ENCODE peak calls at places on chromosomes 3 and 15, in nine cellular contexts. One of them, this sample, is unnamed.

GRCh38 chr3:170961616-170962400 is 53.4 kb upstream of the EIF5A2 start:
- DNase-seq in mesenteric fat pad: no peak
- DNase-seq in anterior cingulate cortex: no peak
- DNase-seq in NCI-H2171 treated with DMSO at 0.1 percent for 48 hours: peak
- DNase-seq in activated T-cell treated with anti-CD3 and anti-CD28 coated beads for 48 hours: no peak
- DNase-seq in stimulated activated CD8-positive, alpha-beta memory T cell treated with anti-CD3 and anti-CD28 coated beads, Interleukin-12 subunit alpha, Interleukin-12 subunit beta, amount 100 ng/mL, for 1 hour: no peak
- DNase-seq in GM23338: peak
- DNase-seq in kidney: no peak
- DNase-seq in ELR: peak
- DNase-seq in this sample: no peak

GRCh38 chr15:67003586-67003985 is 61.8 kb upstream of the SMAD3 start:
- DNase-seq in mesenteric fat pad: no peak
- DNase-seq in anterior cingulate cortex: no peak
- DNase-seq in NCI-H2171 treated with DMSO at 0.1 percent for 48 hours: no peak
- DNase-seq in activated T-cell treated with anti-CD3 and anti-CD28 coated beads for 48 hours: no peak
- DNase-seq in stimulated activated CD8-positive, alpha-beta memory T cell treated with anti-CD3 and anti-CD28 coated beads, Interleukin-12 subunit alpha, Interleukin-12 subunit beta, amount 100 ng/mL, for 1 hour: no peak
- DNase-seq in GM23338: no peak
- DNase-seq in kidney: no peak
- DNase-seq in ELR: peak
- DNase-seq in this sample: no peak

GRCh38 chr3:11037241-11037873 is 44.8 kb downstream of the SLC6A1 start:
- DNase-seq in mesenteric fat pad: no peak
- DNase-seq in anterior cingulate cortex: peak
- DNase-seq in NCI-H2171 treated with DMSO at 0.1 percent for 48 hours: no peak
- DNase-seq in activated T-cell treated with anti-CD3 and anti-CD28 coated beads for 48 hours: no peak
- DNase-seq in stimulated activated CD8-positive, alpha-beta memory T cell treated with anti-CD3 and anti-CD28 coated beads, Interleukin-12 subunit alpha, Interleukin-12 subunit beta, amount 100 ng/mL, for 1 hour: no peak
- DNase-seq in GM23338: no peak
- DNase-seq in kidney: no peak
- DNase-seq in ELR: no peak
- DNase-seq in this sample: no peak

GRCh38 chr3:186826316-186826977 is 16.1 kb upstream of the ADIPOQ start:
- DNase-seq in mesenteric fat pad: no peak
- DNase-seq in anterior cingulate cortex: no peak
- DNase-seq in NCI-H2171 treated with DMSO at 0.1 percent for 48 hours: no peak
- DNase-seq in activated T-cell treated with anti-CD3 and anti-CD28 coated beads for 48 hours: peak
- DNase-seq in stimulated activated CD8-positive, alpha-beta memory T cell treated with anti-CD3 and anti-CD28 coated beads, Interleukin-12 subunit alpha, Interleukin-12 subunit beta, amount 100 ng/mL, for 1 hour: no peak
- DNase-seq in GM23338: peak
- DNase-seq in kidney: no peak
- DNase-seq in ELR: no peak
- DNase-seq in this sample: no peak

GRCh38 chr15:85756411-85757072 is 38.2 kb downstream of the KLHL25 start:
- DNase-seq in mesenteric fat pad: peak
- DNase-seq in anterior cingulate cortex: no peak
- DNase-seq in NCI-H2171 treated with DMSO at 0.1 percent for 48 hours: no peak
- DNase-seq in activated T-cell treated with anti-CD3 and anti-CD28 coated beads for 48 hours: no peak
- DNase-seq in stimulated activated CD8-positive, alpha-beta memory T cell treated with anti-CD3 and anti-CD28 coated beads, Interleukin-12 subunit alpha, Interleukin-12 subunit beta, amount 100 ng/mL, for 1 hour: no peak
- DNase-seq in GM23338: no peak
- DNase-seq in kidney: peak
- DNase-seq in ELR: no peak
- DNase-seq in this sample: no peak

GRCh38 chr15:26073430-26074333 is 210.6 kb upstream of the ATP10A start:
- DNase-seq in mesenteric fat pad: no peak
- DNase-seq in anterior cingulate cortex: no peak
- DNase-seq in NCI-H2171 treated with DMSO at 0.1 percent for 48 hours: no peak
- DNase-seq in activated T-cell treated with anti-CD3 and anti-CD28 coated beads for 48 hours: peak
- DNase-seq in stimulated activated CD8-positive, alpha-beta memory T cell treated with anti-CD3 and anti-CD28 coated beads, Interleukin-12 subunit alpha, Interleukin-12 subunit beta, amount 100 ng/mL, for 1 hour: no peak
- DNase-seq in GM23338: no peak
- DNase-seq in kidney: no peak
- DNase-seq in ELR: no peak
- DNase-seq in this sample: no peak

GRCh38 chr3:54146383-54147239 is 24.3 kb downstream of the CACNA2D3 start:
- DNase-seq in mesenteric fat pad: no peak
- DNase-seq in anterior cingulate cortex: peak
- DNase-seq in NCI-H2171 treated with DMSO at 0.1 percent for 48 hours: peak
- DNase-seq in activated T-cell treated with anti-CD3 and anti-CD28 coated beads for 48 hours: no peak
- DNase-seq in stimulated activated CD8-positive, alpha-beta memory T cell treated with anti-CD3 and anti-CD28 coated beads, Interleukin-12 subunit alpha, Interleukin-12 subunit beta, amount 100 ng/mL, for 1 hour: no peak
- DNase-seq in GM23338: peak
- DNase-seq in kidney: peak
- DNase-seq in ELR: peak
- DNase-seq in this sample: no peak

GRCh38 chr3:158261371-158261991 is 151.6 kb downstream of the RSRC1 start:
- DNase-seq in mesenteric fat pad: no peak
- DNase-seq in anterior cingulate cortex: no peak
- DNase-seq in NCI-H2171 treated with DMSO at 0.1 percent for 48 hours: peak
- DNase-seq in activated T-cell treated with anti-CD3 and anti-CD28 coated beads for 48 hours: no peak
- DNase-seq in stimulated activated CD8-positive, alpha-beta memory T cell treated with anti-CD3 and anti-CD28 coated beads, Interleukin-12 subunit alpha, Interleukin-12 subunit beta, amount 100 ng/mL, for 1 hour: no peak
- DNase-seq in GM23338: no peak
- DNase-seq in kidney: no peak
- DNase-seq in ELR: peak
- DNase-seq in this sample: no peak

GRCh38 chr3:140092883-140093536 is 158.0 kb downstream of the CLSTN2 start:
- DNase-seq in mesenteric fat pad: no peak
- DNase-seq in anterior cingulate cortex: no peak
- DNase-seq in NCI-H2171 treated with DMSO at 0.1 percent for 48 hours: peak
- DNase-seq in activated T-cell treated with anti-CD3 and anti-CD28 coated beads for 48 hours: no peak
- DNase-seq in stimulated activated CD8-positive, alpha-beta memory T cell treated with anti-CD3 and anti-CD28 coated beads, Interleukin-12 subunit alpha, Interleukin-12 subunit beta, amount 100 ng/mL, for 1 hour: no peak
- DNase-seq in GM23338: peak
- DNase-seq in kidney: no peak
- DNase-seq in ELR: no peak
- DNase-seq in this sample: no peak

GRCh38 chr15:91572110-91572509 is 281.4 kb upstream of the SLCO3A1 start:
- DNase-seq in mesenteric fat pad: no peak
- DNase-seq in anterior cingulate cortex: no peak
- DNase-seq in NCI-H2171 treated with DMSO at 0.1 percent for 48 hours: peak
- DNase-seq in activated T-cell treated with anti-CD3 and anti-CD28 coated beads for 48 hours: no peak
- DNase-seq in stimulated activated CD8-positive, alpha-beta memory T cell treated with anti-CD3 and anti-CD28 coated beads, Interleukin-12 subunit alpha, Interleukin-12 subunit beta, amount 100 ng/mL, for 1 hour: no peak
- DNase-seq in GM23338: no peak
- DNase-seq in kidney: no peak
- DNase-seq in ELR: no peak
- DNase-seq in this sample: no peak

This sample was measured in T follicular helper cell.